ENCODE peak calls at places on chromosomes 16 and 17, in four cellular contexts. G is dermis microvascular lymphatic vessel endothelial cell, V is MCF 10A, W is kidney epithelial cell. P is an unnamed sample.

GRCh38 chr17:76955191-76955590 is 87.0 kb downstream of the MGAT5B start:
- DNase-seq in V (no peak), G (no peak), W (no peak), P (no peak)

GRCh38 chr17:50588391-50589111 is 28.0 kb downstream of the CACNA1G start:
- DNase-seq in G (no peak), W (no peak), V (no peak), P (no peak)

GRCh38 chr16:71645450-71645849 is 19.5 kb downstream of the MARVELD3 start:
- DNase-seq in W (no peak), V (peak), G (peak), P (no peak)

GRCh38 chr16:2981177-2981898 is 1.1 kb upstream of the PKMYT1 start:
- DNase-seq in W (no peak), V (no peak), G (no peak), P (no peak)

GRCh38 chr16:57093845-57094564 is 1.6 kb downstream of the CPNE2 start:
- DNase-seq in V (no peak), W (no peak), G (peak), P (no peak)

GRCh38 chr17:81020767-81021497 is 14.0 kb upstream of the BAIAP2 start:
- DNase-seq in V (peak), G (peak), W (no peak), P (no peak)

GRCh38 chr17:55426851-55427586 is 5.4 kb upstream of the MMD start:
- DNase-seq in V (peak), G (no peak), W (no peak), P (no peak)

GRCh38 chr17:41308251-41308917 is 725 bp downstream of the KRTAP16-1 start:
- DNase-seq in V (no peak), G (no peak), W (no peak), P (no peak)

GRCh38 chr17:57612202-57613071 is 132.7 kb downstream of the CCDC182 start:
- DNase-seq in V (no peak), W (no peak), G (peak), P (no peak)

GRCh38 chr17:74758846-74759163 is 10.4 kb downstream of the NHERF1 start:
- DNase-seq in V (peak), G (no peak), W (no peak), P (no peak)

GRCh38 chr16:68369168-68369567 is 58.3 kb downstream of the PRMT7 start:
- DNase-seq in W (no peak), V (no peak), G (no peak), P (no peak)

GRCh38 chr17:29592850-29593545 is at the start of gene ANKRD13B:
- DNase-seq in W (no peak), V (peak), G (peak), P (no peak)

GRCh38 chr17:12959441-12959840 is 58.4 kb downstream of the ELAC2 start:
- DNase-seq in W (peak), G (no peak), V (peak), P (no peak)

GRCh38 chr17:36792849-36793248 is 144.4 kb upstream of the LHX1 start:
- DNase-seq in V (no peak), G (no peak), W (no peak), P (no peak)

GRCh38 chr16:31202402-31203385 is at the start of gene PYCARD:
- DNase-seq in G (peak), W (no peak), V (no peak), P (no peak)

GRCh38 chr17:81514735-81515529 is 2.3 kb upstream of the ACTG1 start:
- DNase-seq in G (peak), W (no peak), V (peak), P (peak)

GRCh38 chr16:11964761-11965539 is at the start of gene TNFRSF17:
- DNase-seq in V (no peak), G (no peak), W (no peak), P (no peak)

GRCh38 chr16:11224894-11225676 is 30.9 kb downstream of the SOCS1 start:
- DNase-seq in G (peak), V (no peak), W (no peak), P (no peak)

GRCh38 chr17:33375086-33375485 is 82.0 kb upstream of the ASIC2 start:
- DNase-seq in G (no peak), W (no peak), V (no peak), P (no peak)

GRCh38 chr16:397736-398332 is 835 bp downstream of the NME4 start:
- DNase-seq in G (peak), W (no peak), V (peak), P (no peak)

GRCh38 chr16:29684671-29685070 is 5.7 kb downstream of the QPRT start:
- DNase-seq in W (no peak), G (no peak), V (no peak), P (no peak)

GRCh38 chr17:40341808-40342574 is 22.5 kb downstream of the GJD3 start:
- DNase-seq in V (no peak), G (peak), W (no peak), P (no peak)

GRCh38 chr17:82031303-82031884 is at the start of gene RAC3:
- DNase-seq in W (no peak), V (no peak), G (peak), P (no peak)

GRCh38 chr17:19317359-19318095 is 45.0 kb downstream of the B9D1 start:
- DNase-seq in W (peak), G (no peak), V (no peak), P (no peak)

GRCh38 chr17:42669705-42670198 is 7.0 kb downstream of the PLEKHH3 start:
- DNase-seq in V (no peak), G (no peak), W (no peak), P (no peak)

GRCh38 chr17:17155568-17155967 is 50.6 kb downstream of the PLD6 start:
- DNase-seq in G (no peak), V (no peak), W (no peak), P (no peak)

GRCh38 chr16:69363281-69363717 is 11.7 kb upstream of the TMED6 start:
- DNase-seq in G (no peak), V (peak), W (no peak), P (no peak)